ENCODE peak calls at places on chromosome 21, in six cellular contexts. One of them, this sample, is unnamed.

GRCh38 chr21:33308586-33309490 is 15.9 kb upstream of the IFNAR1 start:
- DNase-seq in coronary artery: no peak
- DNase-seq in CD4-positive, CD25-positive, alpha-beta regulatory T cell: no peak
- DNase-seq in CD8-positive, alpha-beta T cell: no peak
- DNase-seq in H9: no peak
- DNase-seq in AG04450: no peak
- DNase-seq in this sample: no peak

GRCh38 chr21:32538147-32538792 is 47.1 kb downstream of the TCP10L start:
- DNase-seq in H9: peak
- DNase-seq in AG04450: no peak
- DNase-seq in coronary artery: no peak
- DNase-seq in CD4-positive, CD25-positive, alpha-beta regulatory T cell: peak
- DNase-seq in CD8-positive, alpha-beta T cell: peak
- DNase-seq in this sample: no peak

GRCh38 chr21:45041351-45041805 is 33.0 kb upstream of the ADARB1 start:
- DNase-seq in AG04450: no peak
- DNase-seq in CD8-positive, alpha-beta T cell: no peak
- DNase-seq in H9: no peak
- DNase-seq in CD4-positive, CD25-positive, alpha-beta regulatory T cell: no peak
- DNase-seq in coronary artery: peak
- DNase-seq in this sample: no peak

GRCh38 chr21:16181024-16181423 is 451.2 kb downstream of the USP25 start:
- DNase-seq in CD8-positive, alpha-beta T cell: no peak
- DNase-seq in CD4-positive, CD25-positive, alpha-beta regulatory T cell: no peak
- DNase-seq in AG04450: no peak
- DNase-seq in H9: no peak
- DNase-seq in coronary artery: no peak
- DNase-seq in this sample: no peak

GRCh38 chr21:25107708-25108107 is 499.6 kb downstream of the MRPL39 start:
- DNase-seq in H9: no peak
- DNase-seq in CD4-positive, CD25-positive, alpha-beta regulatory T cell: no peak
- DNase-seq in coronary artery: no peak
- DNase-seq in CD8-positive, alpha-beta T cell: no peak
- DNase-seq in AG04450: peak
- DNase-seq in this sample: peak

GRCh38 chr21:18411565-18411964 is 8.0 kb upstream of the TMPRSS15 start:
- DNase-seq in coronary artery: no peak
- DNase-seq in AG04450: no peak
- DNase-seq in CD8-positive, alpha-beta T cell: no peak
- DNase-seq in CD4-positive, CD25-positive, alpha-beta regulatory T cell: no peak
- DNase-seq in H9: no peak
- DNase-seq in this sample: no peak

GRCh38 chr21:14451520-14451919 is 68.6 kb upstream of the HSPA13 start:
- DNase-seq in coronary artery: no peak
- DNase-seq in CD4-positive, CD25-positive, alpha-beta regulatory T cell: no peak
- DNase-seq in AG04450: no peak
- DNase-seq in H9: no peak
- DNase-seq in CD8-positive, alpha-beta T cell: no peak
- DNase-seq in this sample: no peak

GRCh38 chr21:36175771-36176565 is 19.3 kb downstream of the DOP1B start:
- DNase-seq in CD4-positive, CD25-positive, alpha-beta regulatory T cell: no peak
- DNase-seq in AG04450: no peak
- DNase-seq in CD8-positive, alpha-beta T cell: no peak
- DNase-seq in H9: peak
- DNase-seq in coronary artery: no peak
- DNase-seq in this sample: no peak

GRCh38 chr21:34807146-34807880 is 138.5 kb downstream of the CLIC6 start:
- DNase-seq in AG04450: peak
- DNase-seq in CD8-positive, alpha-beta T cell: peak
- DNase-seq in H9: no peak
- DNase-seq in coronary artery: no peak
- DNase-seq in CD4-positive, CD25-positive, alpha-beta regulatory T cell: no peak
- DNase-seq in this sample: peak

GRCh38 chr21:19256934-19257660 is 853.5 kb upstream of the TMPRSS15 start:
- DNase-seq in CD8-positive, alpha-beta T cell: no peak
- DNase-seq in coronary artery: no peak
- DNase-seq in CD4-positive, CD25-positive, alpha-beta regulatory T cell: no peak
- DNase-seq in H9: no peak
- DNase-seq in AG04450: no peak
- DNase-seq in this sample: no peak

GRCh38 chr21:17495680-17496079 is 17.2 kb upstream of the CXADR start:
- DNase-seq in CD4-positive, CD25-positive, alpha-beta regulatory T cell: no peak
- DNase-seq in AG04450: no peak
- DNase-seq in coronary artery: no peak
- DNase-seq in CD8-positive, alpha-beta T cell: no peak
- DNase-seq in H9: no peak
- DNase-seq in this sample: no peak

GRCh38 chr21:33875026-33875695 is 40.4 kb downstream of the ATP5PO start:
- DNase-seq in H9: no peak
- DNase-seq in coronary artery: no peak
- DNase-seq in AG04450: no peak
- DNase-seq in CD4-positive, CD25-positive, alpha-beta regulatory T cell: no peak
- DNase-seq in CD8-positive, alpha-beta T cell: no peak
- DNase-seq in this sample: no peak

GRCh38 chr21:45054162-45054926 is 20.0 kb upstream of the ADARB1 start:
- DNase-seq in coronary artery: no peak
- DNase-seq in H9: peak
- DNase-seq in CD4-positive, CD25-positive, alpha-beta regulatory T cell: no peak
- DNase-seq in AG04450: no peak
- DNase-seq in CD8-positive, alpha-beta T cell: no peak
- DNase-seq in this sample: no peak

GRCh38 chr21:15121655-15122120 is 56.9 kb upstream of the NRIP1 start:
- DNase-seq in H9: peak
- DNase-seq in coronary artery: no peak
- DNase-seq in CD4-positive, CD25-positive, alpha-beta regulatory T cell: no peak
- DNase-seq in CD8-positive, alpha-beta T cell: no peak
- DNase-seq in AG04450: peak
- DNase-seq in this sample: no peak

GRCh38 chr21:44576025-44576420 is 2.5 kb downstream of the KRTAP10-4 start:
- DNase-seq in CD4-positive, CD25-positive, alpha-beta regulatory T cell: no peak
- DNase-seq in coronary artery: no peak
- DNase-seq in H9: no peak
- DNase-seq in AG04450: no peak
- DNase-seq in CD8-positive, alpha-beta T cell: no peak
- DNase-seq in this sample: no peak

GRCh38 chr21:43902441-43902840 is 37.4 kb downstream of the AGPAT3 start:
- DNase-seq in AG04450: no peak
- DNase-seq in CD4-positive, CD25-positive, alpha-beta regulatory T cell: no peak
- DNase-seq in coronary artery: no peak
- DNase-seq in H9: no peak
- DNase-seq in CD8-positive, alpha-beta T cell: no peak
- DNase-seq in this sample: no peak

GRCh38 chr21:25496825-25497482 is 110.3 kb downstream of the MRPL39 start:
- DNase-seq in CD8-positive, alpha-beta T cell: no peak
- DNase-seq in coronary artery: no peak
- DNase-seq in AG04450: peak
- DNase-seq in CD4-positive, CD25-positive, alpha-beta regulatory T cell: no peak
- DNase-seq in H9: no peak
- DNase-seq in this sample: no peak

GRCh38 chr21:44730028-44730395 is 18.6 kb upstream of the TSPEAR start:
- DNase-seq in CD4-positive, CD25-positive, alpha-beta regulatory T cell: no peak
- DNase-seq in coronary artery: no peak
- DNase-seq in H9: no peak
- DNase-seq in CD8-positive, alpha-beta T cell: no peak
- DNase-seq in AG04450: no peak
- DNase-seq in this sample: no peak

GRCh38 chr21:41167348-41168342 is at the start of gene BACE2:
- DNase-seq in CD8-positive, alpha-beta T cell: peak
- DNase-seq in H9: peak
- DNase-seq in coronary artery: peak
- DNase-seq in AG04450: peak
- DNase-seq in CD4-positive, CD25-positive, alpha-beta regulatory T cell: no peak
- DNase-seq in this sample: peak
- H3K27ac ChIP-seq in CD8-positive, alpha-beta T cell: no peak
- H3K27ac ChIP-seq in H9: no peak
- H3K27ac ChIP-seq in coronary artery: peak
- H3K27ac ChIP-seq in AG04450: peak
- H3K27ac ChIP-seq in CD4-positive, CD25-positive, alpha-beta regulatory T cell: no peak
- H3K27ac ChIP-seq in this sample: no peak

GRCh38 chr21:41662161-41662560 is 104.7 kb downstream of the RIPK4 start:
- DNase-seq in coronary artery: peak
- DNase-seq in H9: no peak
- DNase-seq in CD4-positive, CD25-positive, alpha-beta regulatory T cell: no peak
- DNase-seq in AG04450: no peak
- DNase-seq in CD8-positive, alpha-beta T cell: no peak
- DNase-seq in this sample: no peak

GRCh38 chr21:41659791-41660560 is 106.9 kb downstream of the RIPK4 start:
- DNase-seq in H9: no peak
- DNase-seq in CD8-positive, alpha-beta T cell: no peak
- DNase-seq in AG04450: no peak
- DNase-seq in coronary artery: peak
- DNase-seq in CD4-positive, CD25-positive, alpha-beta regulatory T cell: no peak
- DNase-seq in this sample: no peak

GRCh38 chr21:41662761-41663160 is 104.1 kb downstream of the RIPK4 start:
- DNase-seq in CD8-positive, alpha-beta T cell: no peak
- DNase-seq in AG04450: no peak
- DNase-seq in coronary artery: peak
- DNase-seq in CD4-positive, CD25-positive, alpha-beta regulatory T cell: no peak
- DNase-seq in H9: no peak
- DNase-seq in this sample: no peak

GRCh38 chr21:41658321-41658720 is 108.5 kb downstream of the RIPK4 start:
- DNase-seq in CD8-positive, alpha-beta T cell: no peak
- DNase-seq in AG04450: no peak
- DNase-seq in H9: no peak
- DNase-seq in coronary artery: no peak
- DNase-seq in CD4-positive, CD25-positive, alpha-beta regulatory T cell: no peak
- DNase-seq in this sample: no peak

GRCh38 chr21:41660748-41661147 is 106.1 kb downstream of the RIPK4 start:
- DNase-seq in CD8-positive, alpha-beta T cell: no peak
- DNase-seq in H9: no peak
- DNase-seq in CD4-positive, CD25-positive, alpha-beta regulatory T cell: no peak
- DNase-seq in coronary artery: peak
- DNase-seq in AG04450: no peak
- DNase-seq in this sample: no peak
- H3K27ac ChIP-seq in CD8-positive, alpha-beta T cell: no peak
- H3K27ac ChIP-seq in H9: no peak
- H3K27ac ChIP-seq in CD4-positive, CD25-positive, alpha-beta regulatory T cell: no peak
- H3K27ac ChIP-seq in coronary artery: peak
- H3K27ac ChIP-seq in AG04450: no peak
- H3K27ac ChIP-seq in this sample: no peak

GRCh38 chr21:41706263-41706639 is 60.6 kb downstream of the RIPK4 start:
- DNase-seq in H9: no peak
- DNase-seq in coronary artery: no peak
- DNase-seq in CD4-positive, CD25-positive, alpha-beta regulatory T cell: no peak
- DNase-seq in CD8-positive, alpha-beta T cell: no peak
- DNase-seq in AG04450: no peak
- DNase-seq in this sample: peak

GRCh38 chr21:41705546-41706262 is 61.1 kb downstream of the RIPK4 start:
- DNase-seq in AG04450: no peak
- DNase-seq in CD8-positive, alpha-beta T cell: no peak
- DNase-seq in CD4-positive, CD25-positive, alpha-beta regulatory T cell: no peak
- DNase-seq in coronary artery: no peak
- DNase-seq in H9: no peak
- DNase-seq in this sample: no peak

GRCh38 chr21:41709166-41709565 is 57.7 kb downstream of the RIPK4 start:
- DNase-seq in CD8-positive, alpha-beta T cell: no peak
- DNase-seq in CD4-positive, CD25-positive, alpha-beta regulatory T cell: no peak
- DNase-seq in coronary artery: no peak
- DNase-seq in AG04450: no peak
- DNase-seq in H9: no peak
- DNase-seq in this sample: no peak

GRCh38 chr21:41707231-41707988 is 59.4 kb downstream of the RIPK4 start:
- DNase-seq in coronary artery: no peak
- DNase-seq in H9: no peak
- DNase-seq in AG04450: no peak
- DNase-seq in CD4-positive, CD25-positive, alpha-beta regulatory T cell: no peak
- DNase-seq in CD8-positive, alpha-beta T cell: no peak
- DNase-seq in this sample: no peak

GRCh38 chr21:41706678-41707077 is 60.2 kb downstream of the RIPK4 start:
- DNase-seq in H9: no peak
- DNase-seq in coronary artery: no peak
- DNase-seq in CD8-positive, alpha-beta T cell: no peak
- DNase-seq in CD4-positive, CD25-positive, alpha-beta regulatory T cell: no peak
- DNase-seq in AG04450: no peak
- DNase-seq in this sample: no peak
- H3K27ac ChIP-seq in H9: no peak
- H3K27ac ChIP-seq in coronary artery: no peak
- H3K27ac ChIP-seq in CD8-positive, alpha-beta T cell: no peak
- H3K27ac ChIP-seq in CD4-positive, CD25-positive, alpha-beta regulatory T cell: no peak
- H3K27ac ChIP-seq in AG04450: no peak
- H3K27ac ChIP-seq in this sample: no peak

GRCh38 chr21:37415938-37416337 is 49.4 kb downstream of the DYRK1A start:
- DNase-seq in H9: no peak
- DNase-seq in CD8-positive, alpha-beta T cell: no peak
- DNase-seq in AG04450: no peak
- DNase-seq in coronary artery: no peak
- DNase-seq in CD4-positive, CD25-positive, alpha-beta regulatory T cell: no peak
- DNase-seq in this sample: no peak

GRCh38 chr21:37416914-37417313 is 50.3 kb downstream of the DYRK1A start:
- DNase-seq in CD4-positive, CD25-positive, alpha-beta regulatory T cell: no peak
- DNase-seq in AG04450: no peak
- DNase-seq in CD8-positive, alpha-beta T cell: no peak
- DNase-seq in coronary artery: no peak
- DNase-seq in H9: no peak
- DNase-seq in this sample: no peak

GRCh38 chr21:37422382-37422781 is 55.8 kb downstream of the DYRK1A start:
- DNase-seq in coronary artery: no peak
- DNase-seq in CD8-positive, alpha-beta T cell: no peak
- DNase-seq in AG04450: no peak
- DNase-seq in CD4-positive, CD25-positive, alpha-beta regulatory T cell: no peak
- DNase-seq in H9: no peak
- DNase-seq in this sample: no peak

GRCh38 chr21:37421306-37421705 is 54.7 kb downstream of the DYRK1A start:
- DNase-seq in CD8-positive, alpha-beta T cell: no peak
- DNase-seq in coronary artery: no peak
- DNase-seq in CD4-positive, CD25-positive, alpha-beta regulatory T cell: no peak
- DNase-seq in H9: no peak
- DNase-seq in AG04450: no peak
- DNase-seq in this sample: no peak

GRCh38 chr21:37419228-37419906 is 52.8 kb downstream of the DYRK1A start:
- DNase-seq in AG04450: no peak
- DNase-seq in CD4-positive, CD25-positive, alpha-beta regulatory T cell: no peak
- DNase-seq in coronary artery: no peak
- DNase-seq in CD8-positive, alpha-beta T cell: no peak
- DNase-seq in H9: no peak
- DNase-seq in this sample: no peak
- H3K27ac ChIP-seq in AG04450: no peak
- H3K27ac ChIP-seq in CD4-positive, CD25-positive, alpha-beta regulatory T cell: peak
- H3K27ac ChIP-seq in coronary artery: no peak
- H3K27ac ChIP-seq in CD8-positive, alpha-beta T cell: no peak
- H3K27ac ChIP-seq in H9: no peak
- H3K27ac ChIP-seq in this sample: no peak

GRCh38 chr21:31265293-31265692 is 78.8 kb downstream of the TIAM1 start:
- DNase-seq in H9: no peak
- DNase-seq in CD4-positive, CD25-positive, alpha-beta regulatory T cell: no peak
- DNase-seq in AG04450: no peak
- DNase-seq in CD8-positive, alpha-beta T cell: no peak
- DNase-seq in coronary artery: no peak
- DNase-seq in this sample: no peak
- H3K27ac ChIP-seq in H9: no peak
- H3K27ac ChIP-seq in CD4-positive, CD25-positive, alpha-beta regulatory T cell: no peak
- H3K27ac ChIP-seq in AG04450: no peak
- H3K27ac ChIP-seq in CD8-positive, alpha-beta T cell: no peak
- H3K27ac ChIP-seq in coronary artery: no peak
- H3K27ac ChIP-seq in this sample: no peak

GRCh38 chr21:26553921-26554320 is 19.2 kb downstream of the CYYR1 start:
- DNase-seq in CD4-positive, CD25-positive, alpha-beta regulatory T cell: no peak
- DNase-seq in coronary artery: no peak
- DNase-seq in CD8-positive, alpha-beta T cell: no peak
- DNase-seq in AG04450: no peak
- DNase-seq in H9: no peak
- DNase-seq in this sample: no peak
- H3K27ac ChIP-seq in CD4-positive, CD25-positive, alpha-beta regulatory T cell: no peak
- H3K27ac ChIP-seq in coronary artery: no peak
- H3K27ac ChIP-seq in CD8-positive, alpha-beta T cell: no peak
- H3K27ac ChIP-seq in AG04450: no peak
- H3K27ac ChIP-seq in H9: no peak
- H3K27ac ChIP-seq in this sample: no peak

This sample was measured in SJSA1.